ENCODE peak calls at places on chromosomes 5 and 9, in seven cellular contexts. One of them, this sample, is unnamed.

GRCh38 chr9:107106416-107106815 is 176.7 kb upstream of the RAD23B start:
- DNase-seq in cardiac fibroblast: no peak
- DNase-seq in psoas muscle: no peak
- DNase-seq in fibroblast of lung: no peak
- DNase-seq in AG10803: no peak
- DNase-seq in ovary: no peak
- DNase-seq in AG04450: no peak
- DNase-seq in this sample: no peak

GRCh38 chr9:91089405-91090131 is 272.1 kb downstream of the AUH start:
- DNase-seq in cardiac fibroblast: peak; percentile 62
- DNase-seq in psoas muscle: no peak
- DNase-seq in fibroblast of lung: peak; percentile 40
- DNase-seq in AG10803: peak; percentile 71
- DNase-seq in ovary: no peak
- DNase-seq in AG04450: no peak
- DNase-seq in this sample: no peak

GRCh38 chr9:117809751-117810150 is 105.5 kb downstream of the TLR4 start:
- DNase-seq in cardiac fibroblast: no peak
- DNase-seq in psoas muscle: no peak
- DNase-seq in fibroblast of lung: no peak
- DNase-seq in AG10803: no peak
- DNase-seq in ovary: no peak
- DNase-seq in AG04450: no peak
- DNase-seq in this sample: no peak

GRCh38 chr9:79686381-79687130 is 114.8 kb downstream of the TLE4 start:
- DNase-seq in cardiac fibroblast: peak; percentile 94
- DNase-seq in psoas muscle: peak; percentile 54
- DNase-seq in fibroblast of lung: peak; percentile 99
- DNase-seq in AG10803: peak; percentile 94
- DNase-seq in ovary: no peak
- DNase-seq in AG04450: peak; percentile 23
- DNase-seq in this sample: peak; percentile 67

GRCh38 chr5:148791334-148791667 is 35.1 kb upstream of the ADRB2 start:
- DNase-seq in cardiac fibroblast: peak; percentile 68
- DNase-seq in psoas muscle: no peak
- DNase-seq in fibroblast of lung: peak; percentile 70
- DNase-seq in AG10803: peak; percentile 32
- DNase-seq in ovary: no peak
- DNase-seq in AG04450: no peak
- DNase-seq in this sample: no peak

GRCh38 chr9:72978724-72979123 is 25.9 kb upstream of the ALDH1A1 start:
- DNase-seq in cardiac fibroblast: peak; percentile 36
- DNase-seq in psoas muscle: no peak
- DNase-seq in fibroblast of lung: peak; percentile 46
- DNase-seq in AG10803: peak; percentile 75
- DNase-seq in ovary: no peak
- DNase-seq in AG04450: no peak
- DNase-seq in this sample: no peak

GRCh38 chr9:134413890-134414731 is 87.9 kb downstream of the RXRA start:
- DNase-seq in cardiac fibroblast: peak; percentile 86
- DNase-seq in psoas muscle: peak; percentile 94
- DNase-seq in fibroblast of lung: peak; percentile 92
- DNase-seq in AG10803: peak; percentile 68
- DNase-seq in ovary: peak; percentile 59
- DNase-seq in AG04450: peak; percentile 60
- DNase-seq in this sample: peak; percentile 21

GRCh38 chr9:88949961-88950340 is 41.3 kb upstream of the S1PR3 start:
- DNase-seq in cardiac fibroblast: peak; percentile 42
- DNase-seq in psoas muscle: no peak
- DNase-seq in fibroblast of lung: peak; percentile 65
- DNase-seq in AG10803: no peak
- DNase-seq in ovary: no peak
- DNase-seq in AG04450: no peak
- DNase-seq in this sample: no peak

GRCh38 chr9:135993409-135993742 is 32.2 kb upstream of the UBAC1 start:
- DNase-seq in cardiac fibroblast: no peak
- DNase-seq in psoas muscle: no peak
- DNase-seq in fibroblast of lung: no peak
- DNase-seq in AG10803: no peak
- DNase-seq in ovary: no peak
- DNase-seq in AG04450: no peak
- DNase-seq in this sample: no peak

GRCh38 chr5:50704730-50705129 is 38.3 kb downstream of the PARP8 start:
- DNase-seq in cardiac fibroblast: no peak
- DNase-seq in psoas muscle: no peak
- DNase-seq in fibroblast of lung: no peak
- DNase-seq in AG10803: no peak
- DNase-seq in ovary: no peak
- DNase-seq in AG04450: no peak
- DNase-seq in this sample: no peak

GRCh38 chr5:154970759-154971158 is 29.9 kb downstream of the MRPL22 start:
- DNase-seq in cardiac fibroblast: peak; percentile 53
- DNase-seq in psoas muscle: no peak
- DNase-seq in fibroblast of lung: peak; percentile 51
- DNase-seq in AG10803: peak; percentile 9
- DNase-seq in ovary: no peak
- DNase-seq in AG04450: no peak
- DNase-seq in this sample: no peak

GRCh38 chr5:137392261-137392660 is 106.9 kb downstream of the SPOCK1 start:
- DNase-seq in cardiac fibroblast: peak; percentile 25
- DNase-seq in psoas muscle: no peak
- DNase-seq in fibroblast of lung: peak; percentile 52
- DNase-seq in AG10803: no peak
- DNase-seq in ovary: no peak
- DNase-seq in AG04450: no peak
- DNase-seq in this sample: no peak

GRCh38 chr5:180251141-180251540 is 40.7 kb downstream of the MAPK9 start:
- DNase-seq in cardiac fibroblast: no peak
- DNase-seq in psoas muscle: no peak
- DNase-seq in fibroblast of lung: no peak
- DNase-seq in AG10803: no peak
- DNase-seq in ovary: no peak
- DNase-seq in AG04450: no peak
- DNase-seq in this sample: no peak

GRCh38 chr9:120386390-120387131 is 193.4 kb downstream of the CDK5RAP2 start:
- DNase-seq in cardiac fibroblast: peak; percentile 71
- DNase-seq in psoas muscle: no peak
- DNase-seq in fibroblast of lung: peak; percentile 62
- DNase-seq in AG10803: no peak
- DNase-seq in ovary: peak; percentile 46
- DNase-seq in AG04450: no peak
- DNase-seq in this sample: no peak

GRCh38 chr5:54904425-54904824 is 81.0 kb downstream of the ESM1 start:
- DNase-seq in cardiac fibroblast: peak; percentile 72
- DNase-seq in psoas muscle: no peak
- DNase-seq in fibroblast of lung: peak; percentile 64
- DNase-seq in AG10803: peak; percentile 74
- DNase-seq in ovary: no peak
- DNase-seq in AG04450: peak; percentile 34
- DNase-seq in this sample: no peak

GRCh38 chr5:17415282-17415681 is 82.7 kb upstream of the TAF11L2 start:
- DNase-seq in cardiac fibroblast: no peak
- DNase-seq in psoas muscle: no peak
- DNase-seq in fibroblast of lung: no peak
- DNase-seq in AG10803: no peak
- DNase-seq in ovary: no peak
- DNase-seq in AG04450: no peak
- DNase-seq in this sample: no peak

GRCh38 chr5:149378241-149378805 is 769 bp downstream of the IL17B start:
- DNase-seq in cardiac fibroblast: no peak
- DNase-seq in psoas muscle: no peak
- DNase-seq in fibroblast of lung: no peak
- DNase-seq in AG10803: no peak
- DNase-seq in ovary: no peak
- DNase-seq in AG04450: no peak
- DNase-seq in this sample: no peak

GRCh38 chr9:93004561-93004960 is 53.9 kb upstream of the SUSD3 start:
- DNase-seq in cardiac fibroblast: no peak
- DNase-seq in psoas muscle: no peak
- DNase-seq in fibroblast of lung: no peak
- DNase-seq in AG10803: no peak
- DNase-seq in ovary: no peak
- DNase-seq in AG04450: no peak
- DNase-seq in this sample: no peak

GRCh38 chr5:168979140-168979539 is 321.8 kb downstream of the SLIT3 start:
- DNase-seq in cardiac fibroblast: no peak
- DNase-seq in psoas muscle: no peak
- DNase-seq in fibroblast of lung: no peak
- DNase-seq in AG10803: peak; percentile 20
- DNase-seq in ovary: no peak
- DNase-seq in AG04450: no peak
- DNase-seq in this sample: no peak

GRCh38 chr9:75432888-75433287 is 344.6 kb downstream of the OSTF1 start:
- DNase-seq in cardiac fibroblast: no peak
- DNase-seq in psoas muscle: no peak
- DNase-seq in fibroblast of lung: no peak
- DNase-seq in AG10803: no peak
- DNase-seq in ovary: no peak
- DNase-seq in AG04450: no peak
- DNase-seq in this sample: no peak

GRCh38 chr9:128823903-128824406 is 5.6 kb downstream of the SPOUT1 start:
- DNase-seq in cardiac fibroblast: no peak
- DNase-seq in psoas muscle: peak; percentile 44
- DNase-seq in fibroblast of lung: no peak
- DNase-seq in AG10803: no peak
- DNase-seq in ovary: no peak
- DNase-seq in AG04450: no peak
- DNase-seq in this sample: no peak

DNA sequence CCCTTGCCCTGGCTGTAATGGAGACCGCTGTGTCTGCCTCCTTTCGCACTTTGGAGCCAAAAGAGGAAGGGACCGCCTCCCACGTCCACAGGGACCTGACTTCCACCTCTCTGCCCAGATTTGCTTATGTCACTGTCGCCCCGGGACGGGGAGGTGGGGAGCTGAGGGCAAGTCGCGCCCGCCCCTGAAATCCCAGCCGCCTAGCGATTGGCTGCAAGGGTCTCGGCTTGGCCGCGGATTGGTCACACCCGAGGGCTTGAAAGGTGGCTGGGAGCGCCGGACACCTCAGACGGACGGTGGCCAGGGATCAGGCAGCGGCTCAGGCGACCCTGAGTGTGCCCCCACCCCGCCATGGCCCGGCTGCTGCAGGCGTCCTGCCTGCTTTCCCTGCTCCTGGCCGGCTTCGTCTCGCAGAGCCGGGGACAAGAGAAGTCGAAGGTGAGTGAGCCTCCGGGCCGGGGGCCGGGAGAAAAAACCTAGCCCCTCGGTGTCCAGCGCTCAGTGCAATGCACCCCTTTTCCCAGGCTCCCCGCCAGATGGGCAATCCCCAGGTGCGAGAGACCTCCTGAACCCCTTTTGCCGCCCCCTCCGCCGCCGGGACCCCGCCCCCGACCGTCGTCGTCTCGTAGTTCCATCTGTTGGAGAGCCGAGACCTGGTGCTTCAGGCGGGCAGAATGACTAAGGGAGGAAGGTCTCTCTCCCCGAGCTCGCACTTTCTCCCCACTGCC is at the start of gene GPX3:
- DNase-seq in cardiac fibroblast: peak; percentile 45
- DNase-seq in psoas muscle: peak; percentile 98
- DNase-seq in fibroblast of lung: peak; percentile 56
- DNase-seq in AG10803: peak; percentile 34
- DNase-seq in ovary: peak; percentile 82
- DNase-seq in AG04450: no peak
- DNase-seq in this sample: no peak
- H3K4me3 ChIP-seq in cardiac fibroblast: peak within 1 kb of the TSS; percentile 47
- H3K4me3 ChIP-seq in psoas muscle: peak within 1 kb of the TSS; percentile 98
- H3K4me3 ChIP-seq in fibroblast of lung: peak within 1 kb of the TSS; percentile 56
- H3K4me3 ChIP-seq in AG10803: peak within 1 kb of the TSS; percentile 53
- H3K4me3 ChIP-seq in ovary: peak within 1 kb of the TSS; percentile 64
- H3K4me3 ChIP-seq in AG04450: peak within 1 kb of the TSS; percentile 63
- H3K4me3 ChIP-seq in this sample: peak within 1 kb of the TSS; percentile 30

DNA sequence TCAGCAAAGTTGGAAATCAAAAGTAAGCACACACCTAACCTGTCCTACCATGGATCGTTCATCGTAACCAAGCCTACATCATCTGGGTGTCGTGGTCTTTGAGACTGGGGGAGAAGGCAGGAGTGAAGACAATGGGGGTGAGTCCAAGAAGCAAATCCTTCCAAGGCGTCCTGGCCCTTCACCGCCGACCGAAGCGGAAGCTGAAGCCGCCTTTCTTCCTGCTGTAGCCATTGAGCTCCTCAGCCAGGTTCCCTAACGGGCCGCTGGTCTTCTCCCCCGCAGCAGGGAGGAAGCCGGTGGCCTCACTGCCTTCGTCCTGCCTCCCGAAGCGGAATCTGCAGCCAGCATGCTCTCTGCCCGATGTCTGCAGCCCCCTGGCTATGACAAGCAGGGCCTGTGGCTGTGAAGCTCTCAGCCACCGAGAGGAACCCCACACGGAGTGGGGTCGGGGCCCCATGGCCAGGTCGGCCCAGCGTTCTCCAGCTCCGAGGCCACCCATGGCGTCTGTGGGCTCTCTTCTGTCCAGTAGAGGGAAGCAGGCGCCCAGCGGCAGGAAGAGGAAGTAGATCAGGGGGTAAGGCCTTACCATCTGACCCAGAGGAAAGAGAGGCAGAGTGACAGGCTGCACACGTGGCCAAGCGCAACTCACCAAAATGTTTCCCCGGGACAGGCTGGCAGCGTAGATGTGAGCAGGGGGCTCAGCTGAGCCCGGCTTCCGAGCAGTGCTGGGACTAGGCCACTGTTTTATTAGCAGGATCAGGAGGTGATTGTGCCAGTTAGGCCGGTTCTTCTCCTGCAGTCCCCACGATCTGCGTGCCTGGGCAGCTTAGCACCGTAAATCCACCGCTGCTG is 3.1 kb downstream of the QRFP start:
- DNase-seq in cardiac fibroblast: no peak
- DNase-seq in psoas muscle: peak; percentile 73
- DNase-seq in fibroblast of lung: no peak
- DNase-seq in AG10803: no peak
- DNase-seq in ovary: no peak
- DNase-seq in AG04450: no peak
- DNase-seq in this sample: no peak
- TF ChIP-seq CTCF in cardiac fibroblast: peak; percentile 20
- TF ChIP-seq CTCF in psoas muscle: no peak
- TF ChIP-seq CTCF in fibroblast of lung: no peak
- TF ChIP-seq CTCF in AG10803: peak; percentile 17
- TF ChIP-seq CTCF in ovary: no peak
- TF ChIP-seq CTCF in AG04450: peak; percentile 38
- TF ChIP-seq CTCF in this sample: no peak

DNA sequence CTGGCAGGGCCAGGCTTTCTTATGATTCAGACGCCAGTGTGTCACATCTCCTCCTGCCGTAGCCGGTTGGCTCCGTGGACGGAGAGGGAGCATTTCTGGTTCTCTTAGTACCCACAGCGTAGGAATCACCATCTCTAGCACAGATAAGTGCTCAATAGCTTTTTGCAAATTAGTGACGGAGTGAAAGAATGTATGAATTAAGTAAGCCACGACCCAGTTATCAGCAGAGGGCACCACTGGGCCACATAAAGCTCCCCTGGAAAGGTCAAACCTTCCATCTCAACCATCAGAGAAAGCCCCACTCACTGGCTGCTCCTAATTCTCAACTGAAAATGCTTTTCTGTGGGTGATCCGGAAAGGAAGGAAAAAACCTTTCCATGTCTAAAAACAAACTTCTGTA is 317.0 kb upstream of the ADCY2 start:
- DNase-seq in cardiac fibroblast: no peak
- DNase-seq in psoas muscle: no peak
- DNase-seq in fibroblast of lung: no peak
- DNase-seq in AG10803: no peak
- DNase-seq in ovary: no peak
- DNase-seq in AG04450: no peak
- DNase-seq in this sample: no peak
- H3K4me3 ChIP-seq in cardiac fibroblast: no peak overlapping the region
- H3K4me3 ChIP-seq in psoas muscle: no peak overlapping the region
- H3K4me3 ChIP-seq in fibroblast of lung: no peak overlapping the region
- H3K4me3 ChIP-seq in AG10803: no peak overlapping the region
- H3K4me3 ChIP-seq in ovary: no peak overlapping the region
- H3K4me3 ChIP-seq in AG04450: no peak overlapping the region
- H3K4me3 ChIP-seq in this sample: no peak overlapping the region

GRCh38 chr5:132054697-132055440 is 5.6 kb upstream of the IL3 start:
- DNase-seq in cardiac fibroblast: no peak
- DNase-seq in psoas muscle: peak; percentile 19
- DNase-seq in fibroblast of lung: no peak
- DNase-seq in AG10803: no peak
- DNase-seq in ovary: no peak
- DNase-seq in AG04450: no peak
- DNase-seq in this sample: no peak
- TF ChIP-seq CTCF in cardiac fibroblast: no peak
- TF ChIP-seq CTCF in psoas muscle: no peak
- TF ChIP-seq CTCF in fibroblast of lung: no peak
- TF ChIP-seq CTCF in AG10803: no peak
- TF ChIP-seq CTCF in ovary: no peak
- TF ChIP-seq CTCF in AG04450: no peak
- TF ChIP-seq CTCF in this sample: no peak